ENCODE peak calls at places on chromosomes 6 and 20, in eight cellular contexts. F is MM.1S, B is A549, Q is IMR-90, L is K562, X is neuronal stem cell, H is mammary epithelial cell, A is GM23248. P is an unnamed sample.
A peak's percentile ranks its signal among the peaks of the same experiment; 100 is the strongest.

GRCh38 chr6:44000164-44000842 is 126.9 kb downstream of the MRPL14 start:
- DNase-seq in F (no peak), B (no peak), Q (peak; percentile 25), L (peak; percentile 47), X (no peak), H (no peak), A (no peak), P (peak; percentile 86)

GRCh38 chr6:20565291-20565690 is 31.0 kb downstream of the CDKAL1 start:
- DNase-seq in F (no peak), B (no peak), Q (peak; percentile 4), L (no peak), X (no peak), H (no peak), A (no peak), P (no peak)

GRCh38 chr20:57248132-57248797 is 18.2 kb downstream of the BMP7 start:
- DNase-seq in F (no peak), B (no peak), Q (no peak), L (no peak), X (no peak), H (no peak), A (no peak), P (no peak)

GRCh38 chr20:5652626-5653573 is 97.3 kb upstream of the SHLD1 start:
- DNase-seq in F (no peak), B (peak; percentile 69), Q (peak; percentile 98), L (no peak), X (no peak), H (peak; percentile 67), A (peak; percentile 91), P (no peak)

GRCh38 chr6:33987531-33988021 is 158.3 kb downstream of the GRM4 start:
- DNase-seq in F (no peak), B (no peak), Q (no peak), L (no peak), X (no peak), H (no peak), A (no peak), P (no peak)

GRCh38 chr20:41183391-41183790 is 46.0 kb downstream of the PLCG1 start:
- DNase-seq in F (no peak), B (no peak), Q (no peak), L (no peak), X (no peak), H (no peak), A (no peak), P (no peak)

GRCh38 chr6:81895511-81896185 is 143.2 kb upstream of the TENT5A start:
- DNase-seq in F (no peak), B (no peak), Q (peak; percentile 88), L (no peak), X (no peak), H (no peak), A (peak; percentile 84), P (no peak)

GRCh38 chr20:20568604-20569205 is 143.7 kb downstream of the RALGAPA2 start:
- DNase-seq in F (peak; percentile 52), B (peak; percentile 18), Q (peak; percentile 58), L (peak; percentile 10), X (peak; percentile 35), H (no peak), A (peak; percentile 74), P (peak; percentile 77)

GRCh38 chr6:150934380-150934779 is 68.9 kb downstream of the MTHFD1L start:
- DNase-seq in F (no peak), B (peak; percentile 45), Q (peak; percentile 93), L (no peak), X (no peak), H (peak; percentile 53), A (peak; percentile 85), P (no peak)

GRCh38 chr20:21096321-21097043 is 9.7 kb downstream of the LINC00237 start:
- DNase-seq in F (no peak), B (no peak), Q (peak; percentile 32), L (peak; percentile 31), X (no peak), H (no peak), A (peak; percentile 48), P (peak; percentile 85)

GRCh38 chr6:38155576-38156204 is 336.2 kb downstream of the ZFAND3 start:
- DNase-seq in F (no peak), B (no peak), Q (peak; percentile 66), L (no peak), X (no peak), H (no peak), A (no peak), P (no peak)
- H3K4me2 ChIP-seq in F (no peak overlapping the region), B (peak overlapping the region; percentile 17), Q (peak overlapping the region; percentile 33), L (no peak overlapping the region), X (no peak overlapping the region), H (no peak overlapping the region), A (no peak overlapping the region), P (no peak overlapping the region)

GRCh38 chr6:87197547-87197946 is 42.2 kb downstream of the ZNF292 start:
- DNase-seq in F (no peak), B (no peak), Q (no peak), L (no peak), X (no peak), H (no peak), A (no peak), P (no peak)
- H3K4me2 ChIP-seq in F (no peak overlapping the region), B (no peak overlapping the region), Q (no peak overlapping the region), L (no peak overlapping the region), X (no peak overlapping the region), H (no peak overlapping the region), A (no peak overlapping the region), P (no peak overlapping the region)

GRCh38 chr20:23254034-23254433 is 96.6 kb upstream of the NXT1 start:
- DNase-seq in F (no peak), B (no peak), Q (no peak), L (no peak), X (no peak), H (no peak), A (no peak), P (no peak)
- H3K4me2 ChIP-seq in F (no peak overlapping the region), B (no peak overlapping the region), Q (no peak overlapping the region), L (no peak overlapping the region), X (no peak overlapping the region), H (no peak overlapping the region), A (no peak overlapping the region), P (no peak overlapping the region)

GRCh38 chr6:56661298-56661697 is 18.6 kb upstream of the DST start:
- DNase-seq in F (no peak), B (no peak), Q (no peak), L (no peak), X (no peak), H (no peak), A (no peak), P (no peak)

GRCh38 chr6:56657364-56657763 is 14.7 kb upstream of the DST start:
- DNase-seq in F (no peak), B (no peak), Q (no peak), L (no peak), X (no peak), H (no peak), A (no peak), P (no peak)

GRCh38 chr6:56660374-56660730 is 17.7 kb upstream of the DST start:
- DNase-seq in F (no peak), B (no peak), Q (peak; percentile 42), L (no peak), X (no peak), H (peak; percentile 92), A (no peak), P (no peak)

GRCh38 chr6:56656466-56656865 is 13.8 kb upstream of the DST start:
- DNase-seq in F (no peak), B (no peak), Q (no peak), L (no peak), X (no peak), H (no peak), A (no peak), P (no peak)

DNA sequence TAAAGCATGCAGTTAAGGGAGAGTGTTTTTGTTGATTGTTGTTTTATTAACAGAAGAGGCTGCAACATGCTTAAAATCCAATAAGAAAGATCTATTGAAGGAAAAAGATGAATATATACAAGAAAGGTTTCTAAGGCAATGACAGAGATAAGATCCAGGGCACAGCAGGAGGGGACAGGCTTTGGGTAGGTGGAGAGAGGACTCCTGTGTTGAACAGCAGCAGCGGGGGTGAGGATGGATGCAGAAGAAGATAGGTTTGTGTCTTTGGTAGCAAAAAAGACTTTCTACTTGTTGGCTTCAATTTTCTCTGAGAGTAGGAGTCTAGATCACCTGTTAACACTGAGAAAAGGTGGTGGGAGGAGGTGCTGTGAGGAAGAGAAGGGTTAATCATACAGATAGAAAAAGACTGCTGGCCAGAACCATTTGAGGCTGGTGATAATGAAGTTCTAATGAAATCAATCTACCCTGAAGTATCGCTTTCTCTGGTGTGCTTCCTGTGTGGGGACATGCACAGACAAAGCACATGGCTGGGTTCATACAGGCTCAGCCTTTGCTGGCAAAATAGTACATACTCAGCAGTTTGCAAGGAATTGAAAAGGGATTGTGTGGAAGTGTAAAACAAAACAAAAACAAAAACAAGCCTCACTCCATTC is 17.2 kb upstream of the DST start:
- DNase-seq in F (peak; percentile 71), B (no peak), Q (no peak), L (no peak), X (no peak), H (no peak), A (no peak), P (no peak)
- H3K4me2 ChIP-seq in F (peak overlapping the region; percentile 43), B (no peak overlapping the region), Q (no peak overlapping the region), L (no peak overlapping the region), X (no peak overlapping the region), H (peak overlapping the region; percentile 69), A (no peak overlapping the region), P (no peak overlapping the region)

DNA sequence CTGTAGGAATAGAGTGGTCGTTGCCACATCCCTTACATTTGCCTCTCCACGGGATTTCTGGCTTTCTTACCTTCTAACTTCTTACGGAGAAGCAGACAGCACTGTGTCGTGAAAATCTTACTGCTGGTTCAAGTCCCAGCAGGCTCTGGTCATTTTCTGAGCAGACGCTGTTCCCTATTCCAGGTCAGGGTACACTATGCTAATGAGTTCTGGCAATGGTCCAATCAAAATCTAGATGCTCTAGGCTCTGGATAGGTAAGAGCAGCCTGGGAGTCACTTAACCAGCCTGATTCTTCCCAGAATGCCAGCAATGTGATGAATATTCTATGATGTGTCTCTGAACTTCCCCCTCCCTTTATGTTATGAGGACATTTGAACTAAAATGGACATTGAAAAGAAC is at the start of gene GCM1:
- DNase-seq in F (no peak), B (no peak), Q (no peak), L (no peak), X (no peak), H (no peak), A (no peak), P (no peak)
- H3K4me2 ChIP-seq in F (no peak within 1 kb of the TSS), B (no peak within 1 kb of the TSS), Q (no peak within 1 kb of the TSS), L (no peak within 1 kb of the TSS), X (no peak within 1 kb of the TSS), H (no peak within 1 kb of the TSS), A (no peak within 1 kb of the TSS), P (no peak within 1 kb of the TSS)

GRCh38 chr6:3137057-3137777 is 18.7 kb downstream of the BPHL start:
- DNase-seq in F (no peak), B (no peak), Q (peak; percentile 56), L (no peak), X (no peak), H (no peak), A (no peak), P (no peak)

GRCh38 chr6:3139090-3139903 is 18.0 kb downstream of the TUBB2A start:
- DNase-seq in F (no peak), B (peak; percentile 28), Q (peak; percentile 91), L (no peak), X (no peak), H (no peak), A (peak; percentile 81), P (no peak)

GRCh38 chr6:3138341-3138740 is 19.0 kb downstream of the TUBB2A start:
- DNase-seq in F (no peak), B (no peak), Q (no peak), L (no peak), X (no peak), H (no peak), A (peak; percentile 60), P (no peak)

GRCh38 chr6:3136361-3136760 is 17.9 kb downstream of the BPHL start:
- DNase-seq in F (no peak), B (no peak), Q (no peak), L (no peak), X (no peak), H (no peak), A (no peak), P (no peak)

GRCh38 chr6:3140201-3140600 is 17.1 kb downstream of the TUBB2A start:
- DNase-seq in F (no peak), B (no peak), Q (no peak), L (no peak), X (no peak), H (no peak), A (no peak), P (no peak)
- H3K4me2 ChIP-seq in F (no peak overlapping the region), B (no peak overlapping the region), Q (no peak overlapping the region), L (no peak overlapping the region), X (no peak overlapping the region), H (no peak overlapping the region), A (no peak overlapping the region), P (no peak overlapping the region)